ENCODE peak calls at places on chromosome 6, in eight cellular contexts. One of them, this sample, is unnamed.

GRCh38 chr6:64010010-64010409 is 374.4 kb downstream of the PHF3 start:
- DNase-seq in body of pancreas: no peak
- DNase-seq in sigmoid colon: no peak
- DNase-seq in esophagus squamous epithelium: no peak
- DNase-seq in IMR-90: no peak
- DNase-seq in prostate gland: no peak
- DNase-seq in breast epithelium: no peak
- DNase-seq in ovary: no peak
- DNase-seq in this sample: no peak

GRCh38 chr6:157597461-157598312 is 216.7 kb downstream of the ZDHHC14 start:
- DNase-seq in body of pancreas: peak; percentile 76
- DNase-seq in sigmoid colon: no peak
- DNase-seq in esophagus squamous epithelium: no peak
- DNase-seq in IMR-90: no peak
- DNase-seq in prostate gland: peak; percentile 94
- DNase-seq in breast epithelium: peak; percentile 73
- DNase-seq in ovary: no peak
- DNase-seq in this sample: peak; percentile 40

GRCh38 chr6:79250107-79250514 is 15.6 kb upstream of the HMGN3 start:
- DNase-seq in body of pancreas: peak; percentile 10
- DNase-seq in sigmoid colon: no peak
- DNase-seq in esophagus squamous epithelium: no peak
- DNase-seq in IMR-90: no peak
- DNase-seq in prostate gland: no peak
- DNase-seq in breast epithelium: no peak
- DNase-seq in ovary: no peak
- DNase-seq in this sample: no peak

GRCh38 chr6:29553268-29554057 is 6.1 kb downstream of the UBD start:
- DNase-seq in body of pancreas: peak; percentile 71
- DNase-seq in sigmoid colon: peak; percentile 87
- DNase-seq in esophagus squamous epithelium: no peak
- DNase-seq in IMR-90: peak; percentile 54
- DNase-seq in prostate gland: peak; percentile 11
- DNase-seq in breast epithelium: peak; percentile 35
- DNase-seq in ovary: no peak
- DNase-seq in this sample: peak; percentile 49

GRCh38 chr6:139927236-139927635 is 552.8 kb upstream of the CITED2 start:
- DNase-seq in body of pancreas: no peak
- DNase-seq in sigmoid colon: no peak
- DNase-seq in esophagus squamous epithelium: no peak
- DNase-seq in IMR-90: peak; percentile 93
- DNase-seq in prostate gland: no peak
- DNase-seq in breast epithelium: no peak
- DNase-seq in ovary: no peak
- DNase-seq in this sample: no peak

GRCh38 chr6:13523826-13524622 is 36.6 kb upstream of the GFOD1 start:
- DNase-seq in body of pancreas: no peak
- DNase-seq in sigmoid colon: no peak
- DNase-seq in esophagus squamous epithelium: no peak
- DNase-seq in IMR-90: no peak
- DNase-seq in prostate gland: no peak
- DNase-seq in breast epithelium: no peak
- DNase-seq in ovary: no peak
- DNase-seq in this sample: no peak

GRCh38 chr6:105272783-105273182 is 93.0 kb upstream of the POPDC3 start:
- DNase-seq in body of pancreas: peak; percentile 72
- DNase-seq in sigmoid colon: no peak
- DNase-seq in esophagus squamous epithelium: no peak
- DNase-seq in IMR-90: peak; percentile 44
- DNase-seq in prostate gland: no peak
- DNase-seq in breast epithelium: no peak
- DNase-seq in ovary: no peak
- DNase-seq in this sample: no peak

GRCh38 chr6:72691298-72691697 is 69.4 kb downstream of the KCNQ5 start:
- DNase-seq in body of pancreas: no peak
- DNase-seq in sigmoid colon: no peak
- DNase-seq in esophagus squamous epithelium: no peak
- DNase-seq in IMR-90: no peak
- DNase-seq in prostate gland: no peak
- DNase-seq in breast epithelium: no peak
- DNase-seq in ovary: no peak
- DNase-seq in this sample: no peak

DNA sequence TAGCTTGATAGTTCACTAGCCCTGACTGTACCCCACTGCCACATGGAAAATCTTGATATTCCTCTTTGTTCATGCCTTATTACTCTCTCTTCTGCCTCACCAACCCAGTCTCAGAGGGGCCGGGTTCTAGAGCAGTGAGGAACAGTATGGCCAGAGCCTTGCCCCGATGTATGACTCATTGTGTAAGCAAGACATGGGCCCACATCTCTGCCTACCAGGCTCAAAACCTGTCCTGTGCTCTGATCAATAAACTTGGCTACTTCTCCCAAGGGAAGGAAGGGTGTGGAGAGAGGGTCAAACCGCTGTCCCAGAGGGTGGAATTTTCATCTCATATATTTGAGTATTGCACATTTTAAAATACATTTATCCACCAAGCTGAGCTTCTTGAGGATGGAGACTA is 91.7 kb downstream of the DNAH8 start:
- DNase-seq in body of pancreas: no peak
- DNase-seq in sigmoid colon: no peak
- DNase-seq in esophagus squamous epithelium: no peak
- DNase-seq in IMR-90: no peak
- DNase-seq in prostate gland: no peak
- DNase-seq in breast epithelium: no peak
- DNase-seq in ovary: no peak
- DNase-seq in this sample: no peak
- H3K27ac ChIP-seq in body of pancreas: no peak overlapping the region
- H3K27ac ChIP-seq in sigmoid colon: no peak overlapping the region
- H3K27ac ChIP-seq in esophagus squamous epithelium: no peak overlapping the region
- H3K27ac ChIP-seq in IMR-90: no peak overlapping the region
- H3K27ac ChIP-seq in prostate gland: no peak overlapping the region
- H3K27ac ChIP-seq in breast epithelium: no peak overlapping the region
- H3K27ac ChIP-seq in ovary: no peak overlapping the region
- H3K27ac ChIP-seq in this sample: no peak overlapping the region

GRCh38 chr6:31729515-31729978 is 448 bp upstream of the DDAH2 start:
- DNase-seq in body of pancreas: peak; percentile 87
- DNase-seq in sigmoid colon: peak; percentile 97
- DNase-seq in esophagus squamous epithelium: no peak
- DNase-seq in IMR-90: peak; percentile 79
- DNase-seq in prostate gland: peak; percentile 88
- DNase-seq in breast epithelium: peak; percentile 91
- DNase-seq in ovary: peak; percentile 92
- DNase-seq in this sample: peak; percentile 96

GRCh38 chr6:31728767-31729514 is at the start of gene DDAH2:
- DNase-seq in body of pancreas: no peak
- DNase-seq in sigmoid colon: no peak
- DNase-seq in esophagus squamous epithelium: no peak
- DNase-seq in IMR-90: no peak
- DNase-seq in prostate gland: no peak
- DNase-seq in breast epithelium: no peak
- DNase-seq in ovary: peak; percentile 56
- DNase-seq in this sample: peak; percentile 48

GRCh38 chr6:31730631-31731086 is 1.6 kb upstream of the DDAH2 start:
- DNase-seq in body of pancreas: no peak
- DNase-seq in sigmoid colon: no peak
- DNase-seq in esophagus squamous epithelium: no peak
- DNase-seq in IMR-90: no peak
- DNase-seq in prostate gland: no peak
- DNase-seq in breast epithelium: no peak
- DNase-seq in ovary: peak; percentile 41
- DNase-seq in this sample: no peak

GRCh38 chr6:31732029-31732428 is 2.9 kb upstream of the DDAH2 start:
- DNase-seq in body of pancreas: no peak
- DNase-seq in sigmoid colon: no peak
- DNase-seq in esophagus squamous epithelium: no peak
- DNase-seq in IMR-90: no peak
- DNase-seq in prostate gland: no peak
- DNase-seq in breast epithelium: no peak
- DNase-seq in ovary: no peak
- DNase-seq in this sample: no peak

GRCh38 chr6:31729979-31730630 is 1.0 kb upstream of the DDAH2 start:
- DNase-seq in body of pancreas: peak; percentile 82
- DNase-seq in sigmoid colon: peak; percentile 97
- DNase-seq in esophagus squamous epithelium: no peak
- DNase-seq in IMR-90: peak; percentile 85
- DNase-seq in prostate gland: peak; percentile 82
- DNase-seq in breast epithelium: peak; percentile 82
- DNase-seq in ovary: peak; percentile 96
- DNase-seq in this sample: peak; percentile 97
- TF ChIP-seq POLR2A in body of pancreas: peak; percentile 36
- TF ChIP-seq POLR2A in sigmoid colon: peak; percentile 25
- TF ChIP-seq POLR2A in esophagus squamous epithelium: no peak
- TF ChIP-seq POLR2A in IMR-90: no peak
- TF ChIP-seq POLR2A in prostate gland: peak; percentile 69
- TF ChIP-seq POLR2A in breast epithelium: peak; percentile 32
- TF ChIP-seq POLR2A in ovary: peak; percentile 83
- TF ChIP-seq POLR2A in this sample: peak; percentile 84

GRCh38 chr6:57134954-57135353 is 37.2 kb upstream of the BAG2 start:
- DNase-seq in body of pancreas: no peak
- DNase-seq in sigmoid colon: no peak
- DNase-seq in esophagus squamous epithelium: no peak
- DNase-seq in IMR-90: no peak
- DNase-seq in prostate gland: no peak
- DNase-seq in breast epithelium: no peak
- DNase-seq in ovary: no peak
- DNase-seq in this sample: no peak
- TF ChIP-seq CTCF in body of pancreas: no peak
- TF ChIP-seq CTCF in sigmoid colon: no peak
- TF ChIP-seq CTCF in esophagus squamous epithelium: no peak
- TF ChIP-seq CTCF in IMR-90: no peak
- TF ChIP-seq CTCF in prostate gland: no peak
- TF ChIP-seq CTCF in breast epithelium: no peak
- TF ChIP-seq CTCF in ovary: no peak
- TF ChIP-seq CTCF in this sample: no peak

GRCh38 chr6:44454198-44454597 is 66.7 kb downstream of the CDC5L start:
- DNase-seq in body of pancreas: no peak
- DNase-seq in sigmoid colon: no peak
- DNase-seq in esophagus squamous epithelium: no peak
- DNase-seq in IMR-90: peak; percentile 35
- DNase-seq in prostate gland: no peak
- DNase-seq in breast epithelium: no peak
- DNase-seq in ovary: no peak
- DNase-seq in this sample: no peak
- H3K27ac ChIP-seq in body of pancreas: no peak overlapping the region
- H3K27ac ChIP-seq in sigmoid colon: no peak overlapping the region
- H3K27ac ChIP-seq in esophagus squamous epithelium: no peak overlapping the region
- H3K27ac ChIP-seq in IMR-90: no peak overlapping the region
- H3K27ac ChIP-seq in prostate gland: no peak overlapping the region
- H3K27ac ChIP-seq in breast epithelium: no peak overlapping the region
- H3K27ac ChIP-seq in ovary: no peak overlapping the region
- H3K27ac ChIP-seq in this sample: no peak overlapping the region

DNA sequence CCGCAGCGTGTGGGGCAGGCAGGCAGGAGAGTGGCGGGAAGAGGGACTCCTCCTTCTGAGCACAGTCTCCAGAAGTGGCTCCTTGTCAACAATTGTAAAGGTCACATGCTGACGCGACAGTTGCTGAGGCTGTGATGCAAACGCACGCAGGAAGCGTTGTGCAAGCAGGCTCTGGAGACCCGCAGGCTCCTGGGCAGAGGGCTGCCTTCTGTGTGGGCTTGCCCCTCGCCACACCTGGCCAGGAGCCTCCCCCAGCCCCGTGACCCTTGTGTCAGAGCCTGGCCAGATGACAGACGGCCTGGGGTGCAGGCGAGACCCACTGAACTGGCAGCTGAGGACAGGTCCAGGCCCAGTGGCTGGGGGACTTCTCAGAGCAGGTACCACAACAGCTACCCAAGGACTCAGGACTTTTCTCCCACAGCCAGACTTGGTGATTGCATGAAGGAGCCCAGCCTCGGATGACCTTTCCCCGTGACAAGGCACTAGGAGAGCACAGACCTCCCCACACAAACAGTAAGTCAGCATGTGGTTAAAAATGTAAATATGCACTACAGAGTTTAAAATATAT is 222.2 kb upstream of the RREB1 start:
- DNase-seq in body of pancreas: peak; percentile 24
- DNase-seq in sigmoid colon: peak; percentile 73
- DNase-seq in esophagus squamous epithelium: no peak
- DNase-seq in IMR-90: no peak
- DNase-seq in prostate gland: no peak
- DNase-seq in breast epithelium: no peak
- DNase-seq in ovary: no peak
- DNase-seq in this sample: no peak
- TF ChIP-seq POLR2A in body of pancreas: peak; percentile 15
- TF ChIP-seq POLR2A in sigmoid colon: no peak
- TF ChIP-seq POLR2A in esophagus squamous epithelium: no peak
- TF ChIP-seq POLR2A in IMR-90: no peak
- TF ChIP-seq POLR2A in prostate gland: no peak
- TF ChIP-seq POLR2A in breast epithelium: no peak
- TF ChIP-seq POLR2A in ovary: no peak
- TF ChIP-seq POLR2A in this sample: no peak

This sample was measured in uterus.